ENCODE peak calls at places on chromosomes 6 and 20, in ten cellular contexts. W, S, J, P, E, B, O, V, U and Y are unnamed samples.
A peak's percentile ranks its signal among the peaks of the same experiment; 100 is the strongest.

GRCh38 chr6:13462380-13463326 is 24.7 kb downstream of the GFOD1 start:
- DNase-seq in W (no peak), S (no peak), J (no peak), P (no peak), E (peak; percentile 74), B (peak; percentile 83), O (no peak), V (no peak), U (no peak), Y (no peak)

GRCh38 chr20:59783020-59784010 is 150.1 kb downstream of the SYCP2 start:
- DNase-seq in W (no peak), S (peak; percentile 92), J (peak; percentile 77), P (peak; percentile 9), E (peak; percentile 38), B (peak; percentile 50), O (peak; percentile 84), V (no peak), U (no peak), Y (peak; percentile 70)

GRCh38 chr6:33419580-33420492 is at the start of gene SYNGAP1:
- DNase-seq in W (peak; percentile 29), S (peak; percentile 78), J (no peak), P (no peak), E (peak; percentile 67), B (peak; percentile 27), O (no peak), V (peak; percentile 81), U (no peak), Y (no peak)

GRCh38 chr6:75288023-75288422 is 3.4 kb upstream of the TMEM30A start:
- DNase-seq in W (no peak), S (no peak), J (no peak), P (no peak), E (no peak), B (no peak), O (no peak), V (no peak), U (no peak), Y (no peak)

GRCh38 chr6:166742981-166743380 is 115.9 kb upstream of the RPS6KA2 start:
- DNase-seq in W (no peak), S (no peak), J (no peak), P (no peak), E (no peak), B (no peak), O (no peak), V (no peak), U (no peak), Y (no peak)

GRCh38 chr6:43128926-43129325 is 42.1 kb upstream of the SRF start:
- DNase-seq in W (no peak), S (peak; percentile 41), J (no peak), P (no peak), E (peak; percentile 66), B (no peak), O (no peak), V (no peak), U (no peak), Y (no peak)

GRCh38 chr6:18141805-18142590 is 12.9 kb downstream of the TPMT start:
- DNase-seq in W (no peak), S (no peak), J (no peak), P (no peak), E (no peak), B (no peak), O (no peak), V (no peak), U (no peak), Y (no peak)

GRCh38 chr6:30507849-30508843 is 18.8 kb downstream of the HLA-E start:
- DNase-seq in W (no peak), S (no peak), J (no peak), P (no peak), E (no peak), B (peak; percentile 65), O (no peak), V (no peak), U (no peak), Y (peak; percentile 36)